ENCODE peak calls at places on chromosomes 7 and 10, in ten cellular contexts. A, P, C, F, N, W, B, T, S and V are unnamed samples.

GRCh38 chr10:129883637-129884389 is 80.3 kb downstream of the EBF3 start:
- DNase-seq in F (no peak), N (no peak), B (no peak), T (no peak), C (no peak), P (no peak), W (no peak), A (no peak), S (no peak), V (no peak)

GRCh38 chr7:30906520-30907240 is 5.0 kb upstream of the AQP1 start:
- DNase-seq in A (no peak), N (no peak), B (no peak), F (no peak), W (no peak), T (no peak), P (no peak), C (peak; percentile 87), S (peak; percentile 89), V (no peak)

GRCh38 chr10:43852644-43853214 is 204.0 kb upstream of the ZNF32 start:
- DNase-seq in S (no peak), F (no peak), A (no peak), T (no peak), N (peak; percentile 30), C (no peak), P (no peak), B (no peak), W (no peak), V (no peak)

GRCh38 chr7:116940689-116941088 is 12.6 kb upstream of the ST7 start:
- DNase-seq in B (no peak), N (no peak), S (no peak), A (no peak), F (no peak), T (no peak), P (no peak), W (no peak), C (no peak), V (no peak)

GRCh38 chr7:35982600-35982999 is 170.5 kb upstream of the EEPD1 start:
- DNase-seq in P (no peak), N (no peak), W (no peak), C (no peak), T (no peak), F (no peak), A (no peak), B (no peak), S (no peak), V (no peak)

GRCh38 chr7:158684329-158684728 is 20.3 kb downstream of the NCAPG2 start:
- DNase-seq in S (peak; percentile 52), P (no peak), A (no peak), N (no peak), B (no peak), C (no peak), F (no peak), T (no peak), W (no peak), V (no peak)

GRCh38 chr10:13629116-13629515 is 42.4 kb downstream of the PRPF18 start:
- DNase-seq in B (no peak), T (no peak), C (no peak), P (no peak), F (no peak), N (no peak), S (no peak), W (no peak), A (no peak), V (no peak)

GRCh38 chr10:124219655-124220054 is 126.3 kb upstream of the CHST15 start:
- DNase-seq in P (no peak), W (no peak), C (no peak), F (no peak), N (no peak), S (no peak), B (no peak), A (no peak), T (no peak), V (no peak)

GRCh38 chr7:20218261-20218660 is 1.1 kb upstream of the MACC1 start:
- DNase-seq in N (no peak), T (no peak), W (no peak), C (peak; percentile 15), P (no peak), B (no peak), A (no peak), S (no peak), F (no peak), V (no peak)

GRCh38 chr7:117322741-117323584 is at the start of gene WNT2:
- DNase-seq in F (no peak), S (peak; percentile 33), P (peak; percentile 39), A (peak; percentile 23), C (no peak), W (no peak), B (no peak), T (no peak), N (no peak), V (no peak)

GRCh38 chr10:93851169-93851568 is 42.6 kb upstream of the SLC35G1 start:
- DNase-seq in B (no peak), C (no peak), F (no peak), W (no peak), A (no peak), T (no peak), N (no peak), P (no peak), S (no peak), V (no peak)

GRCh38 chr10:93481931-93482834 is at the start of gene MYOF:
- DNase-seq in W (peak; percentile 77), P (peak; percentile 73), T (peak; percentile 53), F (peak; percentile 35), C (peak; percentile 82), N (peak; percentile 81), A (peak; percentile 41), B (peak; percentile 55), S (peak; percentile 81), V (peak; percentile 79)

GRCh38 chr10:132406750-132407149 is 9.8 kb downstream of the PWWP2B start:
- DNase-seq in A (no peak), P (no peak), B (no peak), T (no peak), S (no peak), W (no peak), C (no peak), F (no peak), N (no peak), V (no peak)

GRCh38 chr10:78553792-78554191 is 515.0 kb upstream of the ZMIZ1 start:
- DNase-seq in B (no peak), S (no peak), P (no peak), A (no peak), F (no peak), W (no peak), T (no peak), C (no peak), N (no peak), V (no peak)

GRCh38 chr10:125133706-125134482 is 26.5 kb downstream of the CTBP2 start:
- DNase-seq in C (no peak), F (no peak), B (no peak), P (no peak), A (no peak), W (no peak), T (no peak), S (no peak), N (no peak), V (no peak)

GRCh38 chr10:31384589-31384949 is 65.6 kb downstream of the ZEB1 start:
- DNase-seq in W (no peak), F (no peak), N (no peak), B (no peak), A (no peak), T (no peak), C (no peak), P (no peak), S (no peak), V (no peak)

GRCh38 chr10:71241899-71242620 is 29.7 kb downstream of the UNC5B start:
- DNase-seq in B (no peak), F (no peak), S (peak; percentile 49), W (no peak), A (no peak), P (no peak), N (no peak), C (no peak), T (no peak), V (no peak)

GRCh38 chr7:116167177-116167576 is 43.2 kb upstream of the TES start:
- DNase-seq in A (no peak), C (no peak), F (no peak), S (no peak), T (no peak), W (peak; percentile 49), B (no peak), P (no peak), N (no peak), V (no peak)

GRCh38 chr10:29370612-29371092 is 81.8 kb downstream of the LYZL1 start:
- DNase-seq in C (no peak), P (no peak), S (no peak), B (no peak), A (no peak), W (no peak), T (no peak), N (no peak), F (no peak), V (no peak)

GRCh38 chr7:47153076-47153475 is 428.8 kb downstream of the TNS3 start:
- DNase-seq in C (peak; percentile 78), A (no peak), S (peak; percentile 53), F (no peak), N (peak; percentile 49), T (no peak), B (no peak), W (no peak), P (no peak), V (peak; percentile 72)

GRCh38 chr10:130491011-130491697 is 355.0 kb downstream of the GLRX3 start:
- DNase-seq in W (no peak), F (no peak), T (no peak), P (no peak), N (no peak), A (no peak), S (no peak), C (no peak), B (no peak), V (no peak)

GRCh38 chr7:158266426-158266816 is 321.2 kb downstream of the PTPRN2 start:
- DNase-seq in S (no peak), C (no peak), T (no peak), N (no peak), P (no peak), W (no peak), F (no peak), A (no peak), B (no peak), V (no peak)

GRCh38 chr10:68133553-68133952 is 24.3 kb downstream of the MYPN start:
- DNase-seq in B (no peak), S (no peak), A (no peak), T (no peak), C (peak; percentile 31), N (no peak), F (no peak), P (no peak), W (no peak), V (no peak)

GRCh38 chr7:134315679-134316538 is 821 bp downstream of the SLC35B4 start:
- DNase-seq in C (peak; percentile 6), A (no peak), F (peak; percentile 4), B (no peak), S (no peak), W (peak; percentile 58), P (peak; percentile 11), N (no peak), T (peak; percentile 6), V (no peak)

GRCh38 chr7:150980663-150981062 is 2.5 kb upstream of the KCNH2 start:
- DNase-seq in C (no peak), N (no peak), S (no peak), P (no peak), F (no peak), A (no peak), T (no peak), W (peak; percentile 28), B (no peak), V (no peak)